ENCODE peak calls at places on chromosomes 2 and 18, in five cellular contexts. Q, I, F, C and Y are unnamed samples. For H3K9me3, the result is how much of the 10 kb centered on the place peaks cover.

GRCh38 chr2:181954538-181954883 is 31.1 kb upstream of the PPP1R1C start:
- DNase-seq in Q (no peak), I (no peak), F (no peak), C (no peak), Y (no peak)

GRCh38 chr2:43225093-43225787 is 1.2 kb downstream of the ZFP36L2 start:
- DNase-seq in Q (peak), I (peak), F (peak), C (peak), Y (peak)

GRCh38 chr2:174325932-174326879 is 8.5 kb upstream of the SP9 start:
- DNase-seq in Q (peak), I (no peak), F (no peak), C (peak), Y (no peak)

GRCh38 chr2:121686218-121686617 is 37.0 kb upstream of the CLASP1 start:
- DNase-seq in Q (no peak), I (no peak), F (no peak), C (no peak), Y (no peak)

GRCh38 chr2:223590964-223591363 is 11.2 kb downstream of the SCG2 start:
- DNase-seq in Q (no peak), I (no peak), F (peak), C (peak), Y (no peak)

GRCh38 chr18:77132369-77133050 is at the start of gene MBP:
- DNase-seq in Q (peak), I (peak), F (peak), C (no peak), Y (no peak)

GRCh38 chr2:1731512-1731962 is 12.8 kb downstream of the PXDN start:
- DNase-seq in Q (peak), I (no peak), F (no peak), C (peak), Y (peak)

GRCh38 chr2:9071032-9071431 is 67.5 kb upstream of the MBOAT2 start:
- DNase-seq in Q (no peak), I (no peak), F (peak), C (peak), Y (peak)

GRCh38 chr2:25521665-25522387 is 151.6 kb downstream of the DTNB start:
- DNase-seq in Q (no peak), I (peak), F (peak), C (peak), Y (no peak)

GRCh38 chr18:3688682-3689081 is 238.7 kb downstream of the TGIF1 start:
- DNase-seq in Q (no peak), I (no peak), F (peak), C (peak), Y (peak)

GRCh38 chr2:147511491-147511948 is 333.3 kb upstream of the ACVR2A start:
- DNase-seq in Q (peak), I (no peak), F (peak), C (peak), Y (no peak)

GRCh38 chr2:239213420-239214101 is 187.3 kb downstream of the HDAC4 start:
- DNase-seq in Q (no peak), I (no peak), F (no peak), C (no peak), Y (no peak)

GRCh38 chr2:8659735-8660492 is 21.9 kb upstream of the ID2 start:
- DNase-seq in Q (no peak), I (no peak), F (no peak), C (no peak), Y (no peak)

GRCh38 chr2:143128681-143129580 is at the start of gene ARHGAP15:
- DNase-seq in Q (no peak), I (peak), F (no peak), C (no peak), Y (no peak)

GRCh38 chr18:44601447-44601846 is 79.2 kb upstream of the SETBP1 start:
- DNase-seq in Q (no peak), I (no peak), F (peak), C (peak), Y (peak)

GRCh38 chr2:189393440-189394111 is 47.7 kb upstream of the WDR75 start:
- DNase-seq in Q (no peak), I (no peak), F (peak), C (peak), Y (peak)

GRCh38 chr18:10558243-10558966 is 32.6 kb downstream of the NAPG start:
- DNase-seq in Q (no peak), I (no peak), F (peak), C (no peak), Y (no peak)

GRCh38 chr2:233972941-233973575 is 55.9 kb downstream of the TRPM8 start:
- DNase-seq in Q (no peak), I (no peak), F (peak), C (no peak), Y (peak)

GRCh38 chr2:29219374-29219773 is 104.2 kb downstream of the CLIP4 start:
- DNase-seq in Q (peak), I (no peak), F (no peak), C (no peak), Y (no peak)

GRCh38 chr2:96866986-96867755 is 2.7 kb downstream of the SEMA4C start:
- DNase-seq in Q (no peak), I (no peak), F (no peak), C (no peak), Y (no peak)

GRCh38 chr2:205188516-205189138 is 493.7 kb upstream of the NRP2 start:
- DNase-seq in Q (peak), I (no peak), F (no peak), C (peak), Y (peak)

GRCh38 chr18:13232060-13232917 is 13.7 kb downstream of the LDLRAD4 start:
- DNase-seq in Q (peak), I (no peak), F (no peak), C (no peak), Y (no peak)

GRCh38 chr2:45567974-45568789 is 42.9 kb downstream of the SRBD1 start:
- DNase-seq in Q (no peak), I (peak), F (no peak), C (peak), Y (no peak)

GRCh38 chr2:102449370-102449974 is 23.6 kb upstream of the SLC9A4 start:
- DNase-seq in Q (no peak), I (peak), F (peak), C (peak), Y (no peak)

GRCh38 chr2:84317135-84317534 is 141.9 kb downstream of the SUCLG1 start:
- DNase-seq in Q (no peak), I (no peak), F (no peak), C (no peak), Y (no peak)

GRCh38 chr2:52955079-52955478 is 812.5 kb upstream of the CHAC2 start:
- DNase-seq in Q (no peak), I (no peak), F (no peak), C (no peak), Y (no peak)

GRCh38 chr2:202038471-202039277 is 5.0 kb downstream of the FZD7 start:
- DNase-seq in Q (no peak), I (no peak), F (peak), C (peak), Y (peak)

GRCh38 chr2:143942486-143942885 is 577.4 kb downstream of the ZEB2 start:
- DNase-seq in Q (no peak), I (no peak), F (no peak), C (no peak), Y (no peak)

GRCh38 chr2:196808281-196808680 is 874 bp downstream of the C2orf66 start:
- DNase-seq in Q (no peak), I (no peak), F (no peak), C (no peak), Y (no peak)

GRCh38 chr2:103232882-103233281 is 471.1 kb downstream of the TMEM182 start:
- DNase-seq in Q (no peak), I (no peak), F (no peak), C (no peak), Y (no peak)

GRCh38 chr2:137940191-137940590 is 24.1 kb upstream of the HNMT start:
- DNase-seq in Q (no peak), I (no peak), F (no peak), C (no peak), Y (no peak)

GRCh38 chr2:138652378-138652777 is 127.8 kb downstream of the NXPH2 start:
- DNase-seq in Q (no peak), I (no peak), F (peak), C (no peak), Y (no peak)

GRCh38 chr2:39437522-39438296 is 624 bp upstream of the MAP4K3 start:
- DNase-seq in Q (peak), I (peak), F (peak), C (peak), Y (peak)

GRCh38 chr2:101892377-101892776 is 99.4 kb upstream of the IL1R2 start:
- DNase-seq in Q (no peak), I (no peak), F (no peak), C (no peak), Y (no peak)

GRCh38 chr18:13799396-13799795 is 24.6 kb upstream of the MC5R start:
- DNase-seq in Q (no peak), I (no peak), F (no peak), C (no peak), Y (no peak)

GRCh38 chr2:42769583-42770287 is 5.8 kb upstream of the OXER1 start:
- DNase-seq in Q (no peak), I (no peak), F (no peak), C (no peak), Y (no peak)

GRCh38 chr2:150295544-150295943 is 191.9 kb downstream of the RND3 start:
- DNase-seq in Q (no peak), I (no peak), F (no peak), C (no peak), Y (no peak)

GRCh38 chr2:46462936-46463335 is 16.4 kb upstream of the TMEM247 start:
- DNase-seq in Q (no peak), I (no peak), F (no peak), C (peak), Y (no peak)

DNA sequence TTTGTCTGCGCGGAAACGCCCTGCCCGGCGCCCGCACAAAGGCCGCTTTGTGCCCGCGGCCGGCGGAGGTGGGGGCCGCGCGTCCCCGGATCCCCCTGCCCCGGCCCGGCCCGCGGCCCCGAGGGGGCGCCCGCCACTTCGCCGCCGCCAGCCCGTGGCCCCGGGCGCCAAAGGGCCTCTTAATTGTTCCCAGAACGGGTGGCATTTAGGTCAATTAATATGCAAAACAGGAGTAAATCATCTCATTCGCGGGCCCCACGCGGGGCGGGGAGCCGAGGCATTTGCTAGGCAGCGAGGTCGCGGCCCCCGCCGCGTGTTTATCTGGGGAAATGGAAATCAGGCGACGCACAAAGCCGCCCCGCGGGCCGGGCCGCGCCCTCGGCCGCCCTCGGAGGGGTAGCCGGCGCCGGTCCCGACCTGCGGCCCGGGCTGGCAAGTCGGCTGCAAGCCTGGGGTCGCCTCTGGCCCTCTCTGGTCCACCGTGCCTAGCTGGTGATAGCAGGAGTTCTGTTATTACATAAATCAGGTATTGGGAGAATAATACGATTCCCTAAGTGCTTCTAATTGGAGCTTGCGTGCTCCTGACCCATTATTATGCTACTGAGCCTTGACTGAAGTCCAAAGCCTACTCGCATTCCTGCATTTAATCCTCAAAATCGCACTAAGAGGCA is 148.2 kb upstream of the GLI2 start:
- DNase-seq in Q (no peak), I (no peak), F (no peak), C (no peak), Y (no peak)
- H3K4me3 ChIP-seq in Q (no peak), I (no peak), F (no peak), C (no peak), Y (no peak)

DNA sequence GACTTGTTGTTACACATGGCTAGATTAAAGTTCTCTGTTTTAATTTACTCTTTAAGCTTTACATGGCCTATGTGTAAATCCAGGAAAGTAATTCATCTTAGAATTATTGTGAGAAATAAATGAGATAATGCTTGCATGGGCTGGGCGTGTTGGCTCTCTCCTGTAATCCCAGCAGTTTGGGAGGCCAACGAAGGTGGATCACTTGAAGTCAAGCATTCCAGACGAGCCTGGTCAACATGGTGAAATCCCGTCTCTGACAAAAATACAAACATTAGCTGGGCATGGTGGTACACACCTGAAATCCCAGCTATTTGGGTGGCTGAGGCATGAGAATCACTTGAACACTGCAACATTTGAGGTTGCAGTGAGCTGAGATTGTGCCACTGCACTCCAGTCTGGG is 4.3 kb upstream of the RIF1 start:
- DNase-seq in Q (no peak), I (no peak), F (no peak), C (no peak), Y (no peak)
- H3K9me3 ChIP-seq in Q (under half), I (under half), F (under half), C (under half), Y (under half)

GRCh38 chr18:34492652-34493051 is 217.4 kb upstream of the DTNA start:
- DNase-seq in Q (no peak), I (no peak), F (peak), C (no peak), Y (no peak)

GRCh38 chr18:34493099-34493544 is 217.0 kb upstream of the DTNA start:
- DNase-seq in Q (peak), I (no peak), F (peak), C (peak), Y (peak)

GRCh38 chr18:34493566-34494358 is 216.3 kb upstream of the DTNA start:
- DNase-seq in Q (peak), I (no peak), F (peak), C (no peak), Y (peak)

GRCh38 chr18:34494359-34494696 is 215.8 kb upstream of the DTNA start:
- DNase-seq in Q (peak), I (no peak), F (no peak), C (no peak), Y (no peak)

DNA sequence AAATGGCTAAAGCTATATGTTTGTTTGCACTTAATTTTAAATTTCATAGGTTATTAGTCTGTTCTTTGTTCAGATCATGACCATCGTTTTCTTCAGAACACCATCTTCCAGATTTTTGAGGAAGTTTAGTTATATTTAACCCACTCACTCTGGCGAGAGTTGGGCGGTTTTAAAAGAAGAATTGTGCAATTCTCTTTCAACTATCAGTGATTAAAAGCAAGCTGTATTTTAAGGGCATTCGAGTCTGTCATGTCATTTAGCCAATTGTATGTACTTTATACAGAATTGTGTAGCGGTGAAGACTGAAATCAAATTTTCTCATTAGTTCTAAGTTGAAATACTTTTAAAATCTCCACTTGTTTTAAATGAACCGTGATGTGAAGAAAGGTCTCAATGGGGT is 214.7 kb upstream of the DTNA start:
- DNase-seq in Q (no peak), I (no peak), F (no peak), C (peak), Y (no peak)
- H3K4me3 ChIP-seq in Q (no peak), I (no peak), F (no peak), C (no peak), Y (no peak)

DNA sequence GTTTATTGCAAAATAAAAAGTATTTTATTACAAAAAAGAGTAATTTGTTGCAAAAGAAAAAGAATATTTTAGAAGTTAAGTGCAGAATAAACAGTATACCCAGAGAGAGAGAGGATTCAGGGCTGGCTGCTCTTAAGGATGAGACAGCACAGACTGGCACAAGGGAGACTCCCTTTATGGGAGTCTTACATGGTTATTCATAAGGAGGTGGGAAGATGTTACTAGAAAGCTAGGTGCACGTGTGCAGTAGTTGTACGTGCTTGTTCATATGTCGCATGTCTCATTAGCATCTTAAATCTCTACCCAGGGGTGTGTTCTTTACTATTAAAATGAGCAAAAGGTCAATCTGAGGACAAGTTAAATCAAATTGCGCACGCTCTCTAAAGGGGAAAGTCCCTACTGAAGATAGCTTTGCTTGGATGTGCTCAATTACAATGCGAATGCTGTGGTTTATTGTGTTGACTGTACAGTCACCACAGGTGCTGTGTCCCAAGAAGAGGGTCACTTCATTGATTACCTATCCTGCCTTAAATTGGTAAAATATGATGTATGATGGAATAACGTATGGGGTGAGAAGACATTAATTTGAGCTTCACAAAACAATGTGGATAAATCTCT is 368.0 kb upstream of the SPHKAP start:
- DNase-seq in Q (no peak), I (no peak), F (peak), C (no peak), Y (no peak)
- H3K9me3 ChIP-seq in Q (under half), I (under half), F (under half), C (under half), Y (under half)

GRCh38 chr18:37571266-37571665 is 5.7 kb upstream of the CELF4 start:
- DNase-seq in Q (no peak), I (no peak), F (no peak), C (no peak), Y (no peak)
- H3K4me3 ChIP-seq in Q (no peak), I (no peak), F (no peak), C (no peak), Y (no peak)

GRCh38 chr2:54581326-54582039 is 125.4 kb downstream of the SPTBN1 start:
- DNase-seq in Q (no peak), I (no peak), F (no peak), C (no peak), Y (no peak)
- H3K9me3 ChIP-seq in Q (under half), I (under half), F (under half), C (under half), Y (under half)